ENCODE peak calls at places on chromosomes 1 and 21, in four cellular contexts. N is progenitor cell of endocrine pancreas, C is upper lobe of right lung, X is GDM1. B is an unnamed sample.

GRCh38 chr1:51956528-51957509 is 33.7 kb downstream of the RAB3B start:
- DNase-seq in X (peak), C (no peak), N (no peak), B (no peak)

GRCh38 chr1:234515411-234515810 is 36.4 kb upstream of the TARBP1 start:
- DNase-seq in C (no peak), N (no peak), X (no peak), B (no peak)

GRCh38 chr1:87141556-87141955 is 187.1 kb upstream of the LMO4 start:
- DNase-seq in N (no peak), C (no peak), X (no peak), B (no peak)

GRCh38 chr1:156571959-156572662 is at the start of gene IQGAP3:
- DNase-seq in N (peak), C (peak), X (peak), B (peak)

GRCh38 chr1:70008658-70009057 is 196.7 kb downstream of the LRRC40 start:
- DNase-seq in C (no peak), N (no peak), X (no peak), B (no peak)

GRCh38 chr1:55382699-55383377 is 167.7 kb upstream of the USP24 start:
- DNase-seq in N (no peak), X (no peak), C (no peak), B (no peak)

GRCh38 chr1:34296059-34296458 is 119.4 kb downstream of the C1orf94 start:
- DNase-seq in N (no peak), C (no peak), X (no peak), B (no peak)

GRCh38 chr1:155974208-155975165 is 3.9 kb downstream of the ARHGEF2 start:
- DNase-seq in C (no peak), N (no peak), X (no peak), B (no peak)

GRCh38 chr1:186307445-186307844 is 67.6 kb downstream of the TPR start:
- DNase-seq in C (no peak), N (no peak), X (no peak), B (no peak)

GRCh38 chr1:150688786-150689185 is 8.2 kb downstream of the GOLPH3L start:
- DNase-seq in X (no peak), C (no peak), N (no peak), B (no peak)

GRCh38 chr1:22131875-22132486 is 10.9 kb downstream of the WNT4 start:
- DNase-seq in N (peak), X (peak), C (peak), B (no peak)

GRCh38 chr1:162213281-162213909 is 143.9 kb downstream of the NOS1AP start:
- DNase-seq in X (no peak), C (peak), N (no peak), B (no peak)

GRCh38 chr1:112626193-112626592 is 6.6 kb downstream of the CAPZA1 start:
- DNase-seq in X (no peak), C (no peak), N (no peak), B (no peak)

GRCh38 chr1:119815361-119815760 is 4.1 kb upstream of the REG4 start:
- DNase-seq in X (no peak), N (no peak), C (no peak), B (no peak)

GRCh38 chr1:243708210-243708609 is 141.8 kb downstream of the AKT3 start:
- DNase-seq in N (no peak), C (no peak), X (no peak), B (no peak)

GRCh38 chr1:180842890-180843289 is 69.8 kb upstream of the KIAA1614 start:
- DNase-seq in C (no peak), N (no peak), X (no peak), B (no peak)

GRCh38 chr1:40983286-40983685 is 3.8 kb downstream of the CTPS1 start:
- DNase-seq in X (no peak), C (no peak), N (no peak), B (no peak)

GRCh38 chr1:32791881-32792280 is 25.3 kb downstream of the YARS1 start:
- DNase-seq in C (no peak), N (no peak), X (no peak), B (no peak)

GRCh38 chr1:30525980-30526651 is 197.3 kb downstream of the MATN1 start:
- DNase-seq in X (no peak), N (no peak), C (peak), B (peak)

GRCh38 chr21:46322351-46323226 is 1.1 kb downstream of the C21orf58 start:
- DNase-seq in X (no peak), C (no peak), N (no peak), B (no peak)

GRCh38 chr1:80375662-80376061 is 1369.1 kb upstream of the ADGRL4 start:
- DNase-seq in C (no peak), X (no peak), N (no peak), B (peak)

GRCh38 chr1:57325117-57325516 is 98.7 kb downstream of the DAB1 start:
- DNase-seq in X (no peak), N (no peak), C (no peak), B (no peak)

GRCh38 chr1:88001460-88001859 is 672.8 kb downstream of the LMO4 start:
- DNase-seq in N (no peak), X (no peak), C (no peak), B (no peak)

GRCh38 chr1:113453771-113454083 is 63.4 kb downstream of the MAGI3 start:
- DNase-seq in C (no peak), N (no peak), X (no peak), B (no peak)

GRCh38 chr1:2194319-2194897 is at the start of gene FAAP20:
- DNase-seq in X (peak), C (no peak), N (no peak), B (no peak)

GRCh38 chr1:177873238-177873637 is 96.6 kb downstream of the SEC16B start:
- DNase-seq in X (no peak), N (no peak), C (no peak), B (peak)

GRCh38 chr1:109613396-109614147 is 5.8 kb downstream of the GNAT2 start:
- DNase-seq in C (no peak), X (no peak), N (no peak), B (no peak)

GRCh38 chr1:4088676-4089075 is 188.6 kb upstream of the C1orf174 start:
- DNase-seq in N (no peak), C (no peak), X (no peak), B (no peak)

GRCh38 chr1:200306954-200307754 is 102.7 kb downstream of the ZNF281 start:
- DNase-seq in X (no peak), N (no peak), C (no peak), B (no peak)

GRCh38 chr1:1597275-1597930 is 2.5 kb downstream of the FNDC10 start:
- DNase-seq in C (no peak), N (no peak), X (no peak), B (no peak)

GRCh38 chr1:67831850-67832513 is 1.3 kb downstream of the GNG12 start:
- DNase-seq in N (no peak), C (peak), X (no peak), B (peak)

GRCh38 chr1:117171900-117172501 is 38.7 kb downstream of the VTCN1 start:
- DNase-seq in N (no peak), C (peak), X (no peak), B (no peak)

GRCh38 chr1:162035241-162035640 is 11.6 kb upstream of the OLFML2B start:
- DNase-seq in N (no peak), X (no peak), C (no peak), B (no peak)

GRCh38 chr21:42666023-42666747 is 12.8 kb downstream of the PDE9A start:
- DNase-seq in X (no peak), C (no peak), N (no peak), B (no peak)

GRCh38 chr21:31756787-31757186 is 24.9 kb upstream of the SCAF4 start:
- DNase-seq in N (no peak), X (no peak), C (no peak), B (no peak)

GRCh38 chr1:1625824-1626206 is 6.2 kb upstream of the MMP23B start:
- DNase-seq in C (no peak), N (no peak), X (no peak), B (no peak)

GRCh38 chr1:228393811-228394570 is 12.6 kb downstream of the TRIM11 start:
- DNase-seq in X (no peak), N (no peak), C (peak), B (no peak)

GRCh38 chr1:81573458-81573857 is 227.3 kb upstream of the ADGRL2 start:
- DNase-seq in X (no peak), N (no peak), C (no peak), B (no peak)

B was measured in AG09309.